ENCODE peak calls at places on chromosomes 4 and X, in five cellular contexts. Z is glomerular endothelial cell, K is tibial nerve, J is esophagus muscularis mucosa, Y is right lobe of liver. G is an unnamed sample.

GRCh38 chrX:12971282-12972003 is 3.5 kb upstream of the TMSB4X start:
- DNase-seq in Z (no peak), K (no peak), J (no peak), Y (peak; percentile 66), G (no peak)

GRCh38 chr4:88219099-88219498 is 60.7 kb upstream of the ABCG2 start:
- DNase-seq in Z (no peak), K (no peak), J (peak; percentile 4), Y (no peak), G (no peak)

GRCh38 chr4:33482773-33483172 is 2761.5 kb downstream of the ARAP2 start:
- DNase-seq in Z (no peak), K (no peak), J (no peak), Y (no peak), G (no peak)

GRCh38 chrX:119391279-119391678 is 7.9 kb upstream of the SLC25A43 start:
- DNase-seq in Z (no peak), K (no peak), J (no peak), Y (peak; percentile 45), G (no peak)

GRCh38 chr4:130705023-130705422 is 1609.1 kb downstream of the C4orf33 start:
- DNase-seq in Z (no peak), K (no peak), J (no peak), Y (no peak), G (no peak)

GRCh38 chrX:65668362-65669310 is 1.2 kb downstream of the MSN start:
- DNase-seq in Z (no peak), K (peak; percentile 31), J (no peak), Y (peak; percentile 56), G (peak; percentile 55)

GRCh38 chr4:182179105-182179504 is 64.1 kb upstream of the TENM3 start:
- DNase-seq in Z (no peak), K (no peak), J (no peak), Y (no peak), G (no peak)

GRCh38 chr4:4866833-4867744 is 7.6 kb downstream of the MSX1 start:
- DNase-seq in Z (no peak), K (no peak), J (no peak), Y (no peak), G (peak; percentile 41)

GRCh38 chr4:23171971-23172370 is 479.2 kb downstream of the GBA3 start:
- DNase-seq in Z (no peak), K (no peak), J (no peak), Y (no peak), G (no peak)

GRCh38 chrX:155071694-155072215 is 447 bp downstream of the BRCC3 start:
- DNase-seq in Z (no peak), K (no peak), J (peak; percentile 88), Y (no peak), G (no peak)

GRCh38 chr4:145732416-145732815 is 52.5 kb downstream of the C4orf51 start:
- DNase-seq in Z (no peak), K (no peak), J (no peak), Y (no peak), G (no peak)

GRCh38 chr4:155805016-155805415 is 46.2 kb downstream of the GUCY1B1 start:
- DNase-seq in Z (no peak), K (no peak), J (no peak), Y (no peak), G (no peak)

GRCh38 chrX:2282490-2283090 is 218.2 kb downstream of the DHRSX start:
- DNase-seq in Z (no peak), K (no peak), J (no peak), Y (no peak), G (no peak)

GRCh38 chr4:168021666-168022065 is 70.7 kb upstream of the ANXA10 start:
- DNase-seq in Z (no peak), K (no peak), J (no peak), Y (no peak), G (no peak)

GRCh38 chr4:185792384-185793146 is 19.4 kb downstream of the SORBS2 start:
- DNase-seq in Z (peak; percentile 98), K (no peak), J (peak; percentile 10), Y (no peak), G (peak; percentile 29)

GRCh38 chrX:136147966-136148365 is 633 bp downstream of the FHL1 start:
- DNase-seq in Z (no peak), K (no peak), J (no peak), Y (no peak), G (peak; percentile 11)

GRCh38 chrX:19487520-19488200 is 27.6 kb downstream of the MAP3K15 start:
- DNase-seq in Z (no peak), K (no peak), J (no peak), Y (no peak), G (no peak)

GRCh38 chrX:131746491-131746968 is 202.7 kb downstream of the OR13H1 start:
- DNase-seq in Z (no peak), K (no peak), J (no peak), Y (no peak), G (peak; percentile 13)

GRCh38 chrX:114181195-114181594 is 402.7 kb upstream of the HTR2C start:
- DNase-seq in Z (no peak), K (no peak), J (no peak), Y (no peak), G (no peak)